ENCODE peak calls at places on chromosome 2, in nine cellular contexts. J is IMR-90, T is cardiac muscle cell, K is PC-9, I is adrenal gland, U is SK-N-SH, Y is SJCRH30, M is Caco-2, W is NT2/D1. G is an unnamed sample.

GRCh38 chr2:33354981-33355380 is 121.5 kb upstream of the RASGRP3 start:
- DNase-seq in J (peak; percentile 90), T (peak; percentile 35), K (no peak), I (no peak), U (no peak), Y (no peak), M (no peak), W (no peak), G (no peak)

GRCh38 chr2:121955313-121956211 is 200.1 kb downstream of the TSN start:
- DNase-seq in J (no peak), T (no peak), K (no peak), I (no peak), U (peak; percentile 56), Y (peak; percentile 16), M (no peak), W (no peak), G (no peak)

GRCh38 chr2:102439065-102439695 is 16.2 kb downstream of the IL18RAP start:
- DNase-seq in J (peak; percentile 74), T (peak; percentile 89), K (peak; percentile 37), I (no peak), U (no peak), Y (no peak), M (no peak), W (peak; percentile 47), G (peak; percentile 27)

GRCh38 chr2:132788310-132788832 is 118.4 kb upstream of the LYPD1 start:
- DNase-seq in J (no peak), T (no peak), K (no peak), I (no peak), U (no peak), Y (no peak), M (no peak), W (no peak), G (no peak)

GRCh38 chr2:61671561-61672315 is 133.6 kb upstream of the XPO1 start:
- DNase-seq in J (no peak), T (no peak), K (peak; percentile 81), I (no peak), U (no peak), Y (no peak), M (no peak), W (no peak), G (no peak)

GRCh38 chr2:118940008-118940407 is 2.0 kb upstream of the MARCO start:
- DNase-seq in J (no peak), T (no peak), K (peak; percentile 48), I (no peak), U (no peak), Y (no peak), M (no peak), W (no peak), G (no peak)

GRCh38 chr2:86552889-86553288 is 10.4 kb downstream of the CHMP3 start:
- DNase-seq in J (no peak), T (no peak), K (no peak), I (no peak), U (no peak), Y (no peak), M (no peak), W (no peak), G (no peak)

GRCh38 chr2:43879261-43879660 is 40.5 kb downstream of the ABCG8 start:
- DNase-seq in J (no peak), T (no peak), K (peak; percentile 41), I (no peak), U (no peak), Y (no peak), M (no peak), W (no peak), G (no peak)

GRCh38 chr2:3163401-3163800 is 214.2 kb downstream of the EIPR1 start:
- DNase-seq in J (no peak), T (no peak), K (no peak), I (no peak), U (no peak), Y (no peak), M (no peak), W (no peak), G (no peak)

GRCh38 chr2:8015848-8016580 is 665.8 kb upstream of the ID2 start:
- DNase-seq in J (no peak), T (no peak), K (no peak), I (no peak), U (no peak), Y (no peak), M (no peak), W (no peak), G (no peak)

GRCh38 chr2:226548706-226549105 is 250.9 kb downstream of the IRS1 start:
- DNase-seq in J (peak; percentile 41), T (peak; percentile 36), K (no peak), I (no peak), U (no peak), Y (peak; percentile 26), M (no peak), W (no peak), G (no peak)

GRCh38 chr2:226799976-226800940 is 638 bp upstream of the IRS1 start:
- DNase-seq in J (peak; percentile 23), T (no peak), K (no peak), I (peak; percentile 35), U (peak; percentile 25), Y (peak; percentile 41), M (no peak), W (no peak), G (no peak)

GRCh38 chr2:33135645-33136044 is 188.9 kb downstream of the LTBP1 start:
- DNase-seq in J (peak; percentile 52), T (peak; percentile 43), K (no peak), I (no peak), U (no peak), Y (peak; percentile 47), M (no peak), W (no peak), G (no peak)

GRCh38 chr2:165120740-165121467 is 82.9 kb downstream of the SCN3A start:
- DNase-seq in J (no peak), T (no peak), K (no peak), I (no peak), U (no peak), Y (no peak), M (no peak), W (no peak), G (no peak)

GRCh38 chr2:39018633-39019032 is 102.2 kb downstream of the SOS1 start:
- DNase-seq in J (no peak), T (no peak), K (no peak), I (no peak), U (no peak), Y (no peak), M (no peak), W (no peak), G (no peak)

GRCh38 chr2:207142461-207142860 is 23.3 kb downstream of the KLF7 start:
- DNase-seq in J (no peak), T (no peak), K (no peak), I (peak; percentile 63), U (no peak), Y (peak; percentile 14), M (peak; percentile 22), W (no peak), G (no peak)

GRCh38 chr2:171550613-171551012 is 28.3 kb downstream of the CYBRD1 start:
- DNase-seq in J (peak; percentile 17), T (no peak), K (no peak), I (no peak), U (no peak), Y (no peak), M (no peak), W (no peak), G (no peak)

GRCh38 chr2:172178035-172178434 is 75.3 kb upstream of the DLX2 start:
- DNase-seq in J (peak; percentile 73), T (no peak), K (peak; percentile 75), I (no peak), U (no peak), Y (no peak), M (no peak), W (no peak), G (no peak)

GRCh38 chr2:171244466-171244969 is 83.8 kb upstream of the TLK1 start:
- DNase-seq in J (peak; percentile 87), T (peak; percentile 53), K (peak; percentile 71), I (no peak), U (no peak), Y (no peak), M (no peak), W (peak; percentile 72), G (no peak)

GRCh38 chr2:65382323-65382722 is 50.1 kb downstream of the SPRED2 start:
- DNase-seq in J (no peak), T (no peak), K (no peak), I (no peak), U (no peak), Y (peak; percentile 55), M (no peak), W (no peak), G (no peak)

GRCh38 chr2:236871500-236872001 is 214.1 kb upstream of the COPS8 start:
- DNase-seq in J (peak; percentile 91), T (peak; percentile 96), K (peak; percentile 97), I (peak; percentile 58), U (no peak), Y (peak; percentile 99), M (no peak), W (no peak), G (peak; percentile 21)

GRCh38 chr2:96103388-96103705 is 13.0 kb downstream of the ADRA2B start:
- DNase-seq in J (no peak), T (no peak), K (no peak), I (peak; percentile 7), U (peak; percentile 14), Y (no peak), M (no peak), W (no peak), G (no peak)

GRCh38 chr2:79552653-79553052 is 39.8 kb downstream of the CTNNA2 start:
- DNase-seq in J (no peak), T (no peak), K (no peak), I (no peak), U (no peak), Y (no peak), M (no peak), W (no peak), G (no peak)
- H3K9me3 ChIP-seq in J (peaks cover 7% of the 10 kb centered on the region), T (no peaks in the 10 kb centered on the region), K (peaks cover 14% of the 10 kb centered on the region), I (no peaks in the 10 kb centered on the region), U (no peaks in the 10 kb centered on the region), Y (no peaks in the 10 kb centered on the region), M (peaks cover 4% of the 10 kb centered on the region), W (peaks cover 67% of the 10 kb centered on the region), G (no peaks in the 10 kb centered on the region)

GRCh38 chr2:46489430-46489829 is 10.1 kb downstream of the TMEM247 start:
- DNase-seq in J (no peak), T (no peak), K (no peak), I (no peak), U (peak; percentile 50), Y (no peak), M (no peak), W (no peak), G (no peak)
- H3K4me3 ChIP-seq in J (no peak overlapping the region), T (no peak overlapping the region), K (no peak overlapping the region), I (no peak overlapping the region), U (no peak overlapping the region), Y (no peak overlapping the region), M (no peak overlapping the region), W (no peak overlapping the region), G (no peak overlapping the region)

DNA sequence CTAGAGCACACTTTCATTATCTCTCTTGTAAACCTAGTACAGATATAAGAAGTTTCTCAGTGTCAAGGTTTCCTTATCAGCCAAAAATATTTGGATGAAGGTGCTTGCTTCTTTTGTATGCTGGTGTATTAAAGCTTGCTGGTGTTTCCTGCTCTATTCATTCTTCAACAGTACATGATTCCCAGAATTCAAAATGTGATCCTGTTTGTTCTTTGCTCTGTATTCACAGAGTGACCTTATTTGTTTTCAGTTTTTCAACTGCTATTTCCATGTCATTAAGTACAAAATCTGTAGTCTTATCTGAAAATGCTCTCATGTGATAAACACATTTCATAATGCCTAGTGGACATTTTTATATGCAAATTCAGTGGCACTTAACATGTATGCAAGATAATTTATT is 1185.8 kb downstream of the SUCLG1 start:
- DNase-seq in J (no peak), T (no peak), K (no peak), I (no peak), U (no peak), Y (no peak), M (no peak), W (no peak), G (no peak)
- H3K9me3 ChIP-seq in J (no peaks in the 10 kb centered on the region), T (no peaks in the 10 kb centered on the region), K (no peaks in the 10 kb centered on the region), I (no peaks in the 10 kb centered on the region), U (no peaks in the 10 kb centered on the region), Y (no peaks in the 10 kb centered on the region), M (no peaks in the 10 kb centered on the region), W (no peaks in the 10 kb centered on the region), G (no peaks in the 10 kb centered on the region)

GRCh38 chr2:191675807-191676667 is 1.9 kb upstream of the NABP1 start:
- DNase-seq in J (no peak), T (no peak), K (no peak), I (peak; percentile 64), U (no peak), Y (no peak), M (no peak), W (no peak), G (peak; percentile 17)
- H3K4me3 ChIP-seq in J (no peak overlapping the region), T (no peak overlapping the region), K (no peak overlapping the region), I (no peak overlapping the region), U (no peak overlapping the region), Y (no peak overlapping the region), M (no peak overlapping the region), W (no peak overlapping the region), G (no peak overlapping the region)